ENCODE peak calls at places on chromosomes 11 and 22, in nine cellular contexts. O is body of pancreas, P is T-helper 17 cell, T is tibial nerve, V is mammary epithelial cell, F is AG04450, S is NT2/D1, A is upper lobe of right lung, R is K562. W is an unnamed sample. For H3K9me3, the result is how much of the 10 kb centered on the place peaks cover.

GRCh38 chr11:67374571-67375276 is 1.3 kb upstream of the CLCF1 start:
- DNase-seq in R (no peak), P (no peak), A (no peak), F (no peak), O (no peak), S (no peak), V (peak), T (no peak), W (no peak)

GRCh38 chr11:89463381-89463780 is 27.8 kb downstream of the NOX4 start:
- DNase-seq in T (no peak), R (no peak), V (no peak), O (no peak), P (no peak), S (no peak), A (no peak), F (no peak), W (no peak)

GRCh38 chr11:102846292-102846691 is 2.9 kb upstream of the MMP3 start:
- DNase-seq in P (no peak), R (no peak), F (no peak), T (no peak), V (peak), A (no peak), O (no peak), S (no peak), W (no peak)

GRCh38 chr11:118908931-118909618 is 16.7 kb downstream of the BCL9L start:
- DNase-seq in T (peak), O (peak), P (no peak), F (peak), A (peak), V (peak), S (no peak), R (no peak), W (no peak)

GRCh38 chr11:62546937-62547625 is 475 bp upstream of the AHNAK start:
- DNase-seq in F (no peak), O (no peak), S (no peak), P (no peak), R (no peak), T (peak), V (peak), A (no peak), W (no peak)

GRCh38 chr11:65113361-65113756 is 1.7 kb downstream of the TM7SF2 start:
- DNase-seq in A (no peak), T (no peak), P (no peak), R (no peak), V (no peak), S (no peak), F (no peak), O (peak), W (no peak)

GRCh38 chr22:39967996-39968968 is 8.1 kb downstream of the TMA7B start:
- DNase-seq in V (no peak), A (no peak), S (peak), F (no peak), T (peak), R (no peak), P (no peak), O (peak), W (no peak)

GRCh38 chr11:70075836-70076235 is 2.3 kb upstream of the ANO1 start:
- DNase-seq in O (no peak), A (no peak), V (no peak), R (no peak), F (no peak), S (no peak), P (no peak), T (no peak), W (no peak)

GRCh38 chr11:12376259-12376971 is 956 bp upstream of the PARVA start:
- DNase-seq in F (peak), S (no peak), P (no peak), O (peak), T (peak), R (no peak), A (no peak), V (no peak), W (no peak)

GRCh38 chr11:15750535-15751297 is 605.6 kb downstream of the SOX6 start:
- DNase-seq in P (no peak), F (no peak), O (no peak), R (no peak), A (no peak), T (no peak), S (no peak), V (no peak), W (no peak)

GRCh38 chr11:134665571-134666268 is 253.7 kb upstream of the B3GAT1 start:
- DNase-seq in O (no peak), A (no peak), S (no peak), V (no peak), R (no peak), F (no peak), T (no peak), P (no peak), W (no peak)
- H3K9me3 ChIP-seq in O (under half), A (under half), S (under half), V (under half), R (under half), F (half or more), T (under half), P (under half), W (under half)

GRCh38 chr22:49023161-49023878 is 804.4 kb downstream of the BRD1 start:
- DNase-seq in V (no peak), S (no peak), A (peak), R (no peak), P (no peak), T (no peak), F (no peak), O (no peak), W (no peak)
- H3K9me3 ChIP-seq in V (half or more), S (under half), A (under half), R (under half), P (under half), T (under half), F (half or more), O (under half), W (under half)

GRCh38 chr11:110031171-110031570 is 62.0 kb upstream of the ZC3H12C start:
- DNase-seq in S (no peak), F (no peak), T (no peak), A (no peak), O (no peak), R (no peak), V (no peak), P (no peak), W (no peak)

GRCh38 chr11:110032957-110033570 is 60.1 kb upstream of the ZC3H12C start:
- DNase-seq in F (no peak), O (no peak), P (no peak), S (no peak), T (no peak), V (no peak), A (no peak), R (no peak), W (no peak)

GRCh38 chr11:110032257-110032656 is 60.9 kb upstream of the ZC3H12C start:
- DNase-seq in R (no peak), F (no peak), P (no peak), O (no peak), T (no peak), A (no peak), V (no peak), S (no peak), W (no peak)

GRCh38 chr11:110034816-110035215 is 58.4 kb upstream of the ZC3H12C start:
- DNase-seq in O (no peak), V (no peak), S (no peak), R (no peak), P (no peak), A (no peak), T (no peak), F (no peak), W (no peak)

DNA sequence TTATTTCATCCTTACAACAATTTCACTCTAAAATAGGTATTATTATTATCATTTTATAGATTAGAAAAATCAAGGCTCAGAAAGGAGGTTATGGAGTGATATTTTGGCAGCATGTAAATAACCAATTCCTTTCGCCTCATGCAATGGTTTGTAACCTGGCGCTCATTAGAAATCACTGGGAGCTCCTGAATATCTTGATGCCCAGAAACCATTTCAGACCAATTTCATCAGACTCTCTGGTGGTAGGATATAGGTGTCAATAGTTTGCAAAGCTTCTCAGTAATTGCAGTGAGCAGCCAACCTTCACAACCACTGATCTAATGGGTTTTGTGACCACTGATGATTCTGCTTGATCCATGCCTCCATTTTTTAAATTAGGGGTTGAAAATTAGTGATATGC is 57.9 kb upstream of the ZC3H12C start:
- DNase-seq in T (no peak), S (no peak), F (no peak), R (no peak), A (no peak), O (no peak), V (no peak), P (no peak), W (no peak)
- H3K9me3 ChIP-seq in T (under half), S (under half), F (under half), R (under half), A (under half), O (under half), V (under half), P (under half), W (under half)

DNA sequence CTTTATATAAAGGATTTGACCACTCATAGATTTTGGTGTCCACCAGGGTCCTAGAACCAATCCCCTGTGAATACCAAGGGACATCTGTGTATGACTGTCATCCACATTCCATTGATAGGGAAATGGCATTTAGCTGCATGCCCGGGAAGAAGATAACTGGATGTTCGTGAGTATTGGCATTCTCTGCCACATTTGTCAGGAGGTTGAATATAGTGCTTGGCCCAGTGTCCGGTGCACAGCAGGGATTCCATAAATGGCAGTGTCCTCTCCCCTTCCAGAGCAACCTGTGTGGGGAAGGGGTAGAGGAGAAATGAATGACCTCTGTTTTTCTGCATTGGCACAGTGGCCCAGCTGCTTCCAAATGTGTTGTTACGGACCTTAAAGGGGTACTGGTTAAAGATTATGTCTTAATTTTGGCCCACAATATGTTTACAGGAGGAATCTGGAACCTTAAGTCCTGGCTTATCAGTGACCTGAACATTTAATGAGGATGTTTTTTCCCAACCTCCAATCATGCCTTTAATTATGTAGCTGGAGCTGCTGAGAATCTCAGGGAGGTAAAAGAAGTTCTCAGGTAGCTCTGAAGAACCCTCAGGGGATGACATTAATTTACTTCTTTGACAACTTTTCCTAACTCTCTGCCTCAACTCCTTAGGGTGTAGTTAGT is 33.6 kb upstream of the OR4B1 start:
- DNase-seq in S (no peak), O (no peak), R (no peak), F (no peak), A (no peak), V (no peak), P (no peak), T (no peak), W (no peak)
- H3K9me3 ChIP-seq in S (under half), O (under half), R (under half), F (under half), A (under half), V (under half), P (under half), T (under half), W (under half)

GRCh38 chr22:48143856-48144255 is 1381.4 kb downstream of the TBC1D22A start:
- DNase-seq in F (no peak), A (no peak), P (no peak), T (no peak), V (no peak), S (no peak), O (no peak), R (no peak), W (no peak)

GRCh38 chr22:48144318-48144717 is 1381.9 kb downstream of the TBC1D22A start:
- DNase-seq in O (no peak), S (no peak), P (no peak), F (no peak), R (no peak), A (no peak), T (no peak), V (no peak), W (no peak)

GRCh38 chr22:48141301-48141700 is 1378.9 kb downstream of the TBC1D22A start:
- DNase-seq in R (no peak), T (no peak), P (no peak), F (no peak), A (no peak), S (no peak), O (no peak), V (no peak), W (no peak)

GRCh38 chr22:48140261-48140660 is 1377.8 kb downstream of the TBC1D22A start:
- DNase-seq in P (no peak), V (no peak), R (no peak), T (no peak), F (no peak), A (no peak), O (no peak), S (no peak), W (no peak)

DNA sequence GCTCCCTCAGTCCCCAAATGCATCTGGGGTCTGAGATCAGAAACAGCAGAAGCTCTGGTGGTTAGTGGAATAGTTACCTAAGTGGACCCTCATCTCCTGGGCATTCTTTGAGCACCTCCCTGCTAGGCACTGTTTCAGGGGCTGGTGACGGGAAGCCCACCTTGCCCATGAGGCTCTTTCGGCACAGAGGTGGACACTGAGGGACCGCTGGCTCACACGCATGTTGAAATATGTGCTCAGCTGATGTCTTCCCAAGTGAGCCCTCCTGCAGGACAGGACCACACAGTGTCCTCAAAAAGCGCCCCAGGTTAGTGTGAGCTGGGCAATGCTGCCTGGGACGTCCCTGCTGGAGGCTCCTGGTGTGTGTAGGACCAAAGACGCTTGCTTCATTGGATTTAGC is 1379.9 kb downstream of the TBC1D22A start:
- DNase-seq in P (no peak), R (no peak), F (no peak), T (no peak), O (no peak), S (no peak), V (no peak), A (no peak), W (no peak)
- H3K9me3 ChIP-seq in P (under half), R (under half), F (half or more), T (under half), O (under half), S (under half), V (half or more), A (under half), W (under half)

DNA sequence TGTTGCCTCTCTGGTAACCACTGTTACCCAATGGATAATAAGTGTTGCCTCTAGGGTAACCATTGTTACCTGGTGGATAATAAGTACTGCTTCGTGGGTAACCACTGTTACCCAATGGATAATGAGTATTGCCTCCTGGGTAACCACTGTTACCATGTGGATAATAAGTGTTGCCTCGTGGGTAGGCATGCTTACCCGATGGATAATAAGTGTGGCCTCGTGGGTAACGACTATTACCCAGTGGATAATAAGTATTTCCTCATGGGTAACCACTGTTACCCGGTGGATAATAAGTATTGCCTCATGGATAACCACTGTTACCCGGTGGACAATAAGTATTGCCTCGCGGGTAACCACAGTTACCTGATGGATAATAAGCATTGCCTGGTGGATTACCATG is 13.8 kb upstream of the NXPE4 start:
- DNase-seq in F (no peak), O (no peak), P (no peak), A (no peak), R (no peak), V (no peak), S (no peak), T (no peak), W (no peak)
- H3K9me3 ChIP-seq in F (under half), O (under half), P (under half), A (under half), R (under half), V (under half), S (half or more), T (under half), W (under half)

DNA sequence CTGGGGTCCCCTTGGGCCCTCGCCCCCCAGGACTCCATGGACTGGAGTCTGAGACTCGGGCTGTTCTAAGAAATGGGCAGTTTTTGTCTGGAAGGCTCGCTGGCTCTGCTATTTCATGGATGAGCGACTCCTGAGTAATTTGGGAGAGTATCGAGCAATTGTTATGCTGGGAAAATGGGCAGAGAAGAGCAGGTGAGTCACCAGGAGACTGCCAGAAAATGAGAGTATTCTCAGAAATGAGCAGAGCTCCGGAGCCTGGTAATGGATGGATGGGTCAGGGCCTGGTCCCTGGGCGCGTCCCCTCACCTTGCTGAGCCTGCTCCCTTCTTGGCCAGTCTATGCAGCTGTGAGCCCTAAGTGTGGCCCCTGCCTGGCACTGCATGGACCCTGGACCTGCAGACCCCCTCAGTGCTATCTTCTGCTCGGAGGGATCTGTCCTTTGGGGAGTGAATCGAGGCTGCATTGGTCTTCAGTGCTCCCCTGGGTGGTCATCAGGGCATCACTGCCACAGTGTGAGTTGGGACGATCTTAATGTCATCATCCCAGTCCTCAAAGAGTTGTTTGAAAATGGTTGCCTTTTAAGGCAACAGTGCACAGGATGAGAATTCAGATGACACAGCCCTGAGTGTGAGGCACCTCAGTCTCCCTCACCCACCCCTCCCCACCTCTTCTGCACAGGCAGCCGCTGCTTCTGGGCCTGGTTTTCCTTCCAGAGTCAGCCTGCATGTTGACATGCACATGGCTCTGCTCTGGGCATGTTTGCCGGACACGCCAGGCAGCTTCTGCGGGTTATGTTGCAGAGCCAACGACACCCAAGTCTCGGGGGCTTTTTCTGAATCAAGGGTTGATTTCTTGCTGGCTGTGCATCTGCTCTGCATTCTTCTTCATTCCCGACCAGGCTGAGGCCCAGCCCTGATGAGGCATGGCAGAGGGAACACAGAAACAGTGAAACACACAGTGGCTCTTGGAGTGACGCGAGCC is 519.0 kb downstream of the TBC1D22A start:
- DNase-seq in P (no peak), R (no peak), F (no peak), A (no peak), O (no peak), S (no peak), V (no peak), T (no peak), W (no peak)
- H3K9me3 ChIP-seq in P (under half), R (under half), F (under half), A (under half), O (under half), S (under half), V (under half), T (under half), W (under half)

DNA sequence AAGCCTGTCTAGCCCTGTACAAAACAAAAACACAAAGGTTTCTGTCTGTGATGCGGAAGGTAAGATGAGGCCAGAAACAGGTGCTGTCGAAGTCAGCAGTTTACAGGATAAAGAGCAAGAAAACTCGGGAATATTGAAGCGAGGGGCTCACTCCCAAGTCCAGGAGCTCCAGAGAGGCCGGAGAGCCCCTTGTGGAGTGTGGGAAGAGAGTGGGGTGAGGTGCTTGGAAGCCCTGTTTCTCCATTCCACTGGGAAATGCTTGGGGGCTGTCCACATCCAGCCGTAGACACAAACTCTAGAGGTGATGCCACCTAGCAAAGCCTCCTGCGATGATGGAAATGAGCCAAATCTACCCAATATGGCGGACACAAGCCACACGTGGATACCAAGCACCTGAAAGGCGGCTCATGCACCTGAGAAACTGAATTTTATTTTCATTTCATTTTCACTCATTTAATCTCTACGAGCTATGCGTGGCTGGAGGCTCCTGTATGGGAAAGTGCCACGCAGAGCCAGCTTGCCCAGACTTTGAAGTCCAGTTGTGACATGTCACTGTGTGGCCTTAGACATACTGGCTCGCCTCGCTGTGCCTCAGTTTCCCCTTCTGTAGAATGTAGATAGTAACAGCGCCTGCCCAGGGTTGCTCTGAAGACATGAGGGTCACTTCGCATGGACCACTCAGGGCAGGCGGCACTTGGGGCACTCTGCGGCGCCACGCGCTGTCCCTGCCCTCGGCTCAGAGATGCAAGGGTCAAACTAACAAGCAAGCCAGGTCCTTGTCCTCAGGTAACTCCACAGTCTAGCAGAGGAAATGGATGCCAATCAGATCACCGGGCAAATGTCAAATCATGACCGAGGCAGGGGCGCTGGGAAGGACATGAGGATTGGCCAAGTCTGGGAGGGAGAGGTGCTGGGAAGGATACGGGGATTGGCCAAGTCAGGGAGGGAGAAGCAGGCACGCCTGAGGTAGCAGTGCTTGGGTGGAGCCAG is 684.7 kb downstream of the TBC1D22A start:
- DNase-seq in V (no peak), P (no peak), O (no peak), A (no peak), T (no peak), R (no peak), F (no peak), S (no peak), W (no peak)
- H3K9me3 ChIP-seq in V (under half), P (under half), O (under half), A (under half), T (under half), R (under half), F (half or more), S (under half), W (under half)

GRCh38 chr11:10017050-10017449 is 277.0 kb downstream of the SBF2 start:
- DNase-seq in F (no peak), O (no peak), S (no peak), P (no peak), A (no peak), V (no peak), R (no peak), T (no peak), W (no peak)

GRCh38 chr11:10012068-10012467 is 282.0 kb downstream of the SBF2 start:
- DNase-seq in A (no peak), T (no peak), F (no peak), P (no peak), V (no peak), O (no peak), R (no peak), S (no peak), W (no peak)
- H3K9me3 ChIP-seq in A (under half), T (under half), F (under half), P (under half), V (under half), O (under half), R (under half), S (under half), W (under half)

GRCh38 chr11:124115782-124116616 is 749 bp downstream of the VWA5A start:
- DNase-seq in P (no peak), F (no peak), T (no peak), R (no peak), S (no peak), A (peak), V (peak), O (peak), W (peak)
- H3K9me3 ChIP-seq in P (under half), F (under half), T (under half), R (under half), S (under half), A (under half), V (under half), O (under half), W (under half)